ENCODE peak calls at places on chromosomes 3 and 15, in eight cellular contexts. Q, T, H, W, C, A, R and S are unnamed samples.
A peak's percentile ranks its signal among the peaks of the same experiment; 100 is the strongest.

GRCh38 chr3:170705136-170705535 is 119.3 kb upstream of the SLC7A14 start:
- DNase-seq in R (no peak), C (no peak), W (no peak), A (no peak), T (no peak), Q (no peak), H (no peak), S (no peak)

GRCh38 chr15:90519688-90520087 is 10.0 kb upstream of the CRTC3 start:
- DNase-seq in Q (no peak), R (no peak), H (no peak), A (peak; percentile 41), W (peak; percentile 60), C (peak; percentile 27), T (peak; percentile 43), S (peak; percentile 57)

GRCh38 chr3:175885196-175885766 is 1026.1 kb downstream of the NAALADL2 start:
- DNase-seq in C (no peak), W (no peak), Q (no peak), H (no peak), T (no peak), A (peak; percentile 15), R (no peak), S (no peak)

GRCh38 chr3:177201707-177202397 is 4.6 kb upstream of the TBL1XR1 start:
- DNase-seq in A (peak; percentile 95), W (no peak), R (no peak), H (no peak), C (no peak), Q (no peak), T (peak; percentile 70), S (no peak)

GRCh38 chr15:76333309-76333708 is 3.3 kb upstream of the ISL2 start:
- DNase-seq in T (no peak), Q (no peak), W (no peak), H (no peak), A (no peak), R (no peak), C (no peak), S (no peak)

GRCh38 chr3:31013843-31014242 is 119.4 kb upstream of the GADL1 start:
- DNase-seq in C (no peak), A (peak; percentile 27), R (no peak), W (no peak), T (no peak), Q (no peak), H (no peak), S (no peak)

GRCh38 chr3:24523988-24524727 is 29.5 kb upstream of the THRB start:
- DNase-seq in W (no peak), A (peak; percentile 57), H (no peak), Q (no peak), T (no peak), C (no peak), R (no peak), S (peak; percentile 8)

GRCh38 chr15:43253431-43254403 is 13.0 kb downstream of the TGM5 start:
- DNase-seq in Q (no peak), R (no peak), W (peak; percentile 29), T (peak; percentile 7), C (peak; percentile 79), A (peak; percentile 91), H (peak; percentile 14), S (peak; percentile 76)

GRCh38 chr3:177589041-177589650 is 391.9 kb upstream of the TBL1XR1 start:
- DNase-seq in T (no peak), R (no peak), C (no peak), H (no peak), W (no peak), Q (no peak), A (no peak), S (peak; percentile 70)

GRCh38 chr3:58178528-58179234 is 32.1 kb downstream of the DNASE1L3 start:
- DNase-seq in W (no peak), A (no peak), T (no peak), Q (no peak), H (no peak), C (no peak), R (no peak), S (no peak)

GRCh38 chr3:159829056-159829995 is 159.3 kb upstream of the IL12A start:
- DNase-seq in C (no peak), A (peak; percentile 78), W (peak; percentile 70), Q (no peak), T (peak; percentile 94), H (no peak), R (no peak), S (no peak)

GRCh38 chr3:13022348-13023250 is 50.6 kb downstream of the IQSEC1 start:
- DNase-seq in R (peak; percentile 88), A (peak; percentile 90), T (peak; percentile 77), W (peak; percentile 88), C (peak; percentile 84), H (no peak), Q (no peak), S (peak; percentile 86)

GRCh38 chr15:100667405-100668320 is 65.3 kb downstream of the ASB7 start:
- DNase-seq in A (no peak), C (no peak), T (no peak), R (no peak), Q (no peak), H (no peak), W (peak; percentile 17), S (no peak)

GRCh38 chr15:39338251-39338650 is 242.6 kb upstream of the THBS1 start:
- DNase-seq in C (no peak), W (no peak), A (peak; percentile 41), Q (no peak), H (no peak), R (no peak), T (no peak), S (no peak)

GRCh38 chr15:39392469-39393047 is 188.3 kb upstream of the THBS1 start:
- DNase-seq in T (no peak), A (peak; percentile 56), R (no peak), H (no peak), C (no peak), Q (no peak), W (no peak), S (no peak)

GRCh38 chr3:193719735-193720134 is 126.7 kb downstream of the OPA1 start:
- DNase-seq in R (no peak), H (no peak), T (no peak), A (no peak), W (no peak), Q (no peak), C (no peak), S (no peak)

GRCh38 chr15:89378699-89379422 is 44.2 kb upstream of the POLG start:
- DNase-seq in C (no peak), R (no peak), H (no peak), Q (no peak), W (no peak), T (no peak), A (no peak), S (no peak)

GRCh38 chr3:40843851-40844548 is 319.2 kb downstream of the ZNF621 start:
- DNase-seq in T (no peak), W (no peak), R (no peak), A (peak; percentile 84), C (no peak), H (no peak), Q (no peak), S (no peak)

GRCh38 chr3:134771962-134772361 is 23.1 kb upstream of the EPHB1 start:
- DNase-seq in W (no peak), A (no peak), T (no peak), C (no peak), R (no peak), H (no peak), Q (no peak), S (no peak)

GRCh38 chr3:56725175-56725574 is 42.1 kb upstream of the TASOR start:
- DNase-seq in C (no peak), R (no peak), A (no peak), Q (no peak), T (no peak), W (no peak), H (no peak), S (peak; percentile 6)

GRCh38 chr3:182937293-182938051 is 42.9 kb downstream of the DCUN1D1 start:
- DNase-seq in A (no peak), H (no peak), R (no peak), T (no peak), C (no peak), Q (no peak), W (peak; percentile 22), S (no peak)

GRCh38 chr3:106839576-106840280 is 537.5 kb upstream of the CCDC54 start:
- DNase-seq in W (peak; percentile 21), Q (no peak), A (peak; percentile 74), H (no peak), R (no peak), C (no peak), T (peak; percentile 33), S (peak; percentile 73)

GRCh38 chr15:40232625-40233070 is 6.2 kb upstream of the PAK6 start:
- DNase-seq in T (no peak), A (peak; percentile 88), H (peak; percentile 33), C (no peak), W (no peak), Q (no peak), R (no peak), S (no peak)

GRCh38 chr3:119681279-119681678 is 4.1 kb upstream of the COX17 start:
- DNase-seq in Q (no peak), T (peak; percentile 65), C (no peak), R (no peak), W (peak; percentile 65), A (peak; percentile 60), H (peak; percentile 26), S (peak; percentile 33)

GRCh38 chr3:29083607-29084120 is 197.2 kb upstream of the RBMS3 start:
- DNase-seq in A (no peak), C (no peak), H (no peak), Q (no peak), R (no peak), W (no peak), T (peak; percentile 28), S (peak; percentile 3)

GRCh38 chr15:74858366-74858735 is 14.8 kb downstream of the SCAMP2 start:
- DNase-seq in T (no peak), C (no peak), R (no peak), H (no peak), W (no peak), Q (no peak), A (no peak), S (no peak)

GRCh38 chr15:32030795-32031194 is 480 bp downstream of the CHRNA7 start:
- DNase-seq in Q (no peak), A (no peak), C (no peak), W (no peak), R (no peak), H (peak; percentile 7), T (peak; percentile 2), S (no peak)

GRCh38 chr15:81049835-81050234 is 49.1 kb downstream of the TLNRD1 start:
- DNase-seq in C (no peak), A (no peak), Q (no peak), H (peak; percentile 85), W (no peak), T (no peak), R (no peak), S (no peak)

GRCh38 chr3:176595307-176595706 is 602.0 kb downstream of the TBL1XR1 start:
- DNase-seq in W (peak; percentile 47), Q (no peak), T (peak; percentile 18), H (no peak), A (peak; percentile 14), R (no peak), C (no peak), S (peak; percentile 7)

GRCh38 chr3:161567962-161568361 is 71.4 kb downstream of the OTOL1 start:
- DNase-seq in T (peak; percentile 89), C (no peak), H (no peak), Q (no peak), W (peak; percentile 64), R (no peak), A (no peak), S (peak; percentile 44)

GRCh38 chr3:11638669-11639402 is 4.9 kb downstream of the VGLL4 start:
- DNase-seq in Q (no peak), T (peak; percentile 49), A (no peak), W (peak; percentile 33), H (no peak), R (no peak), C (no peak), S (no peak)